ENCODE peak calls at places on chromosomes 12 and 14, in seven cellular contexts. J, S, T, M, B, E and A are unnamed samples.

GRCh38 chr12:4441355-4442330 is 4.0 kb downstream of the FGF6 start:
- DNase-seq in T (peak), S (peak), J (peak), E (no peak), M (no peak), B (no peak), A (no peak)

GRCh38 chr14:88270781-88271180 is 52.3 kb downstream of the KCNK10 start:
- DNase-seq in E (no peak), B (no peak), T (no peak), S (no peak), J (peak), M (no peak), A (no peak)

GRCh38 chr14:54881235-54881760 is 21.3 kb downstream of the GCH1 start:
- DNase-seq in B (peak), S (no peak), M (no peak), E (peak), J (no peak), T (no peak), A (no peak)

GRCh38 chr12:32987526-32987925 is 90.9 kb upstream of the PKP2 start:
- DNase-seq in S (no peak), T (no peak), E (no peak), M (no peak), B (no peak), J (no peak), A (no peak)

GRCh38 chr14:90661881-90662280 is 154.3 kb downstream of the TTC7B start:
- DNase-seq in M (no peak), J (peak), B (no peak), S (no peak), E (no peak), T (no peak), A (no peak)

GRCh38 chr12:12336049-12336411 is 14.0 kb downstream of the MANSC1 start:
- DNase-seq in M (no peak), J (no peak), S (no peak), E (no peak), T (no peak), B (peak), A (no peak)

GRCh38 chr14:68784995-68785816 is 7.7 kb downstream of the ZFP36L1 start:
- DNase-seq in M (no peak), T (no peak), S (no peak), J (peak), B (peak), E (no peak), A (peak)

GRCh38 chr12:8678661-8679111 is 16.1 kb upstream of the MFAP5 start:
- DNase-seq in B (no peak), M (no peak), J (no peak), E (no peak), T (no peak), S (no peak), A (no peak)

GRCh38 chr12:82028772-82029171 is 269.6 kb upstream of the PPFIA2 start:
- DNase-seq in E (no peak), J (no peak), T (no peak), B (no peak), M (no peak), S (no peak), A (no peak)

GRCh38 chr14:88933203-88933602 is 108.8 kb downstream of the TTC8 start:
- DNase-seq in B (peak), M (no peak), E (no peak), T (no peak), S (peak), J (no peak), A (no peak)

GRCh38 chr14:35944847-35945246 is 118.7 kb downstream of the BRMS1L start:
- DNase-seq in S (no peak), M (no peak), B (no peak), J (peak), T (no peak), E (no peak), A (no peak)

GRCh38 chr12:571795-572531 is 91.3 kb downstream of the NINJ2 start:
- DNase-seq in M (peak), B (peak), T (no peak), J (no peak), S (no peak), E (no peak), A (no peak)

GRCh38 chr14:79663453-79663852 is 547.9 kb downstream of the DIO2 start:
- DNase-seq in E (no peak), S (no peak), M (no peak), T (no peak), J (no peak), B (no peak), A (no peak)

GRCh38 chr12:40271981-40272664 is 47.3 kb downstream of the LRRK2 start:
- DNase-seq in E (no peak), B (no peak), T (no peak), M (no peak), J (no peak), S (no peak), A (no peak)

GRCh38 chr12:546265-546919 is 86.7 kb downstream of the B4GALNT3 start:
- DNase-seq in J (peak), B (no peak), M (no peak), E (no peak), S (no peak), T (no peak), A (no peak)